ENCODE peak calls at places on chromosomes 3 and 15, in six cellular contexts. W is AG09309, V is GM13976, C is Caki2, G is GM10248, F is HTR-8/SVneo. U is an unnamed sample.

GRCh38 chr15:28885289-28885629 is 515 bp upstream of the APBA2 start:
- DNase-seq in W (no peak), F (no peak), C (no peak), V (no peak), G (no peak), U (no peak)

GRCh38 chr15:90000175-90000923 is 775 bp upstream of the ZNF710 start:
- DNase-seq in C (no peak), V (peak; percentile 64), F (no peak), W (no peak), G (peak; percentile 55), U (peak; percentile 26)

GRCh38 chr3:119346076-119346496 is 51.9 kb downstream of the ARHGAP31 start:
- DNase-seq in W (no peak), G (no peak), C (no peak), V (no peak), F (no peak), U (no peak)

GRCh38 chr15:49674370-49674769 is 53.5 kb downstream of the DTWD1 start:
- DNase-seq in F (no peak), W (no peak), G (no peak), V (no peak), C (no peak), U (no peak)

GRCh38 chr3:157493627-157494550 is 9.3 kb downstream of the VEPH1 start:
- DNase-seq in V (no peak), F (no peak), G (no peak), W (peak; percentile 49), C (peak; percentile 76), U (peak; percentile 57)

GRCh38 chr3:69806735-69807438 is 67.6 kb downstream of the MITF start:
- DNase-seq in G (no peak), W (peak; percentile 63), V (no peak), F (peak; percentile 11), C (no peak), U (no peak)

GRCh38 chr3:170499562-170500156 is 81.0 kb downstream of the CLDN11 start:
- DNase-seq in C (peak; percentile 29), W (peak; percentile 62), G (peak; percentile 35), F (peak; percentile 63), V (peak; percentile 60), U (peak; percentile 56)

GRCh38 chr3:11213810-11214450 is 58.3 kb upstream of the ATG7 start:
- DNase-seq in C (no peak), G (no peak), V (no peak), F (no peak), W (no peak), U (no peak)

GRCh38 chr3:52090131-52090548 is 33.8 kb upstream of the DUSP7 start:
- DNase-seq in W (peak; percentile 71), C (peak; percentile 27), V (no peak), F (peak; percentile 78), G (no peak), U (peak; percentile 33)

GRCh38 chr3:12629560-12629959 is 34.4 kb downstream of the RAF1 start:
- DNase-seq in W (peak; percentile 14), C (peak; percentile 73), F (no peak), G (no peak), V (no peak), U (no peak)

GRCh38 chr3:129628169-129628522 is 21.7 kb upstream of the PLXND1 start:
- DNase-seq in G (no peak), F (no peak), C (no peak), V (no peak), W (no peak), U (no peak)

GRCh38 chr3:33826688-33827087 is 28.3 kb downstream of the PDCD6IP start:
- DNase-seq in C (no peak), V (no peak), F (no peak), G (no peak), W (peak; percentile 40), U (no peak)

GRCh38 chr15:77631790-77632551 is 741 bp downstream of the LINGO1 start:
- DNase-seq in G (no peak), F (no peak), C (no peak), V (no peak), W (no peak), U (no peak)

GRCh38 chr3:45772341-45773035 is 23.8 kb downstream of the SLC6A20 start:
- DNase-seq in V (no peak), C (no peak), W (no peak), G (no peak), F (no peak), U (no peak)

GRCh38 chr15:42385980-42386695 is 26.8 kb downstream of the CAPN3 start:
- DNase-seq in G (no peak), C (no peak), W (no peak), F (no peak), V (no peak), U (no peak)

U was measured in RKO.